ENCODE peak calls at places on chromosomes 3 and 15, in six cellular contexts. P is H1; G is CD8-positive, alpha-beta T cell; O is body of pancreas; A is heart left ventricle; H is endothelial cell of umbilical vein. R is an unnamed sample.

GRCh38 chr3:32257641-32258438 is 19.4 kb downstream of the CMTM8 start:
- DNase-seq in P (no peak), G (no peak), O (no peak), A (no peak), H (no peak), R (no peak)

GRCh38 chr3:45509038-45509767 is 85.3 kb upstream of the LIMD1 start:
- DNase-seq in P (peak; percentile 29), G (no peak), O (no peak), A (no peak), H (no peak), R (no peak)

GRCh38 chr15:48603123-48603500 is 42.4 kb downstream of the FBN1 start:
- DNase-seq in P (peak; percentile 13), G (no peak), O (no peak), A (no peak), H (peak; percentile 81), R (no peak)

GRCh38 chr15:53625962-53626845 is 133.3 kb downstream of the WDR72 start:
- DNase-seq in P (no peak), G (no peak), O (no peak), A (no peak), H (no peak), R (no peak)

GRCh38 chr3:110519066-110519465 is 552.5 kb upstream of the NECTIN3 start:
- DNase-seq in P (no peak), G (no peak), O (no peak), A (no peak), H (no peak), R (no peak)

GRCh38 chr3:180690061-180690460 is 10.8 kb upstream of the CCDC39 start:
- DNase-seq in P (no peak), G (no peak), O (no peak), A (no peak), H (no peak), R (no peak)

GRCh38 chr3:105553851-105554250 is 187.1 kb downstream of the ALCAM start:
- DNase-seq in P (no peak), G (no peak), O (no peak), A (no peak), H (no peak), R (no peak)

GRCh38 chr3:126349071-126349470 is 8.1 kb downstream of the KLF15 start:
- DNase-seq in P (no peak), G (no peak), O (no peak), A (no peak), H (no peak), R (no peak)

GRCh38 chr3:132211896-132212295 is 105.3 kb upstream of the ACP3 start:
- DNase-seq in P (no peak), G (no peak), O (no peak), A (no peak), H (no peak), R (no peak)

GRCh38 chr3:11136871-11137626 is 17.2 kb upstream of the HRH1 start:
- DNase-seq in P (no peak), G (no peak), O (no peak), A (no peak), H (peak; percentile 75), R (peak; percentile 61)

GRCh38 chr15:74994236-74994635 is 1.1 kb upstream of the SCAMP5 start:
- DNase-seq in P (no peak), G (no peak), O (no peak), A (no peak), H (no peak), R (no peak)

GRCh38 chr3:53232641-53233377 is 23.0 kb downstream of the TKT start:
- DNase-seq in P (no peak), G (no peak), O (no peak), A (no peak), H (no peak), R (no peak)

GRCh38 chr3:13065727-13066126 is 7.5 kb downstream of the IQSEC1 start:
- DNase-seq in P (no peak), G (no peak), O (no peak), A (no peak), H (no peak), R (no peak)

GRCh38 chr15:92643849-92644815 is 11.4 kb downstream of the FAM174B start:
- DNase-seq in P (no peak), G (no peak), O (no peak), A (no peak), H (peak; percentile 31), R (no peak)

GRCh38 chr3:31980530-31981205 is 394 bp downstream of the OSBPL10 start:
- DNase-seq in P (no peak), G (no peak), O (peak; percentile 83), A (peak; percentile 52), H (peak; percentile 69), R (peak; percentile 84)

GRCh38 chr15:74130089-74130848 is at the start of gene ISLR2:
- DNase-seq in P (no peak), G (no peak), O (no peak), A (no peak), H (no peak), R (no peak)

GRCh38 chr3:95407709-95408463 is 1345.0 kb downstream of the NSUN3 start:
- DNase-seq in P (peak; percentile 41), G (no peak), O (no peak), A (no peak), H (no peak), R (no peak)

GRCh38 chr15:99976811-99977271 is 243.6 kb upstream of the LYSMD4 start:
- DNase-seq in P (no peak), G (no peak), O (no peak), A (no peak), H (no peak), R (no peak)

GRCh38 chr3:177977381-177978158 is 558.7 kb upstream of the KCNMB2 start:
- DNase-seq in P (no peak), G (no peak), O (no peak), A (no peak), H (peak; percentile 52), R (no peak)

GRCh38 chr15:37824717-37825382 is 109.6 kb upstream of the TMCO5A start:
- DNase-seq in P (no peak), G (no peak), O (no peak), A (no peak), H (peak; percentile 15), R (no peak)

GRCh38 chr3:180275176-180275575 is 238.4 kb upstream of the PEX5L start:
- DNase-seq in P (no peak), G (no peak), O (no peak), A (no peak), H (no peak), R (no peak)

GRCh38 chr3:66297260-66297863 is 76.6 kb downstream of the SLC25A26 start:
- DNase-seq in P (no peak), G (no peak), O (no peak), A (no peak), H (peak; percentile 79), R (no peak)

GRCh38 chr3:196518999-196519737 is 4.0 kb upstream of the SMCO1 start:
- DNase-seq in P (peak; percentile 36), G (no peak), O (peak; percentile 51), A (peak; percentile 66), H (peak; percentile 62), R (peak; percentile 63)

GRCh38 chr3:156323466-156323865 is 203.1 kb downstream of the KCNAB1 start:
- DNase-seq in P (no peak), G (no peak), O (no peak), A (no peak), H (no peak), R (no peak)

GRCh38 chr15:42151736-42152135 is 4.7 kb downstream of the PLA2G4F start:
- DNase-seq in P (no peak), G (no peak), O (no peak), A (no peak), H (peak; percentile 45), R (no peak)

GRCh38 chr15:89203705-89204273 is 17.6 kb downstream of the RLBP1 start:
- DNase-seq in P (no peak), G (no peak), O (no peak), A (no peak), H (no peak), R (no peak)

GRCh38 chr3:117893638-117894037 is 1141.0 kb downstream of the IGSF11 start:
- DNase-seq in P (no peak), G (no peak), O (no peak), A (no peak), H (peak; percentile 3), R (no peak)

DNA sequence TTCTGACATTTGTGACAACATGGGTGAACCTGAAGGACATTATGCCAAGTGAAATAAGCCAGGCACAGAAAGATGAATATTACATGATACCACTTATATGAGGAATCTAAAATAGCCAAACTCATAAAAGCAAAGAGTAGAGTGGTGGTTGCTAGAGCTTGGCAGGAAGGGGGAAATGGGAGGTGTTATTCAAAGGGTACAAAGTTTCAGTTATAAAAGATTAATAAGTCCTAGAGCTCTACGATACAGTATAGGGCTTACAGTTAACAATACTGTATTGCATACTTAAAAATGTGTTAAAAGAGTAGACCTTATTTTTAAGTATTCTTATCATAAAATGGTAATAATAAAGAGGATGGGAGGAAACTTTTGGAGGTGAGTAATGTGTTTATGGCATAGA is 111.6 kb upstream of the NR2E3 start:
- DNase-seq in P (no peak), G (no peak), O (no peak), A (no peak), H (no peak), R (no peak)
- H3K4me1 ChIP-seq in P (no peaks in the 10 kb centered on the region), G (no peaks in the 10 kb centered on the region), O (no peaks in the 10 kb centered on the region), A (peaks cover 7% of the 10 kb centered on the region), H (no peaks in the 10 kb centered on the region), R (no peaks in the 10 kb centered on the region)

GRCh38 chr3:171687064-171687463 is 123.2 kb downstream of the PLD1 start:
- DNase-seq in P (no peak), G (no peak), O (no peak), A (no peak), H (no peak), R (no peak)
- H3K4me3 ChIP-seq in P (no peak overlapping the region), G (no peak overlapping the region), O (no peak overlapping the region), A (no peak overlapping the region), H (no peak overlapping the region), R (no peak overlapping the region)

DNA sequence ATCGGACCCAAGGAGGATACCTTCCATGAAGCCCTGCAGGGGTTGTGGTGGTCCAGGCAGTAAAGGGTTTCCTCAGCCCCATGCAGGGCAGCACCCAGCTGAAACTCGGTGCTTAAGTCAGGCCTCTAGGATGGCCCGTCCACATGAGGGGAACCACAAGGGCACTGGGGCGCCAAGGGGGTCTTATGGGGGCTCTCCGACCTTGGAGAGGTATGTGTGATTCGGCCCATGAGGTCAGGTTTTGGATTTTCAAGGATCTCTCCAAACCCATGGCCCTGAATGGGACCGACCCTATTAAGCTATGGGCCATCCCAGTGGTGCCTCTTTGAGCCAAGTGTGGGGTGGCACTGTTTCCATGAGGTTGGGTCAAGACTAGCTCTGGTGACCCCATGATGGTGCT is 233.3 kb downstream of the SNRPN start:
- DNase-seq in P (no peak), G (no peak), O (no peak), A (no peak), H (no peak), R (no peak)
- H3K9me3 ChIP-seq in P (peaks cover 73% of the 10 kb centered on the region), G (no peaks in the 10 kb centered on the region), O (peaks cover 12% of the 10 kb centered on the region), A (no peaks in the 10 kb centered on the region), H (peaks cover 10% of the 10 kb centered on the region), R (peaks cover 52% of the 10 kb centered on the region)

GRCh38 chr3:21542656-21543379 is 208.2 kb downstream of the ZNF385D start:
- DNase-seq in P (no peak), G (no peak), O (no peak), A (no peak), H (no peak), R (no peak)
- H3K4me1 ChIP-seq in P (peaks cover 8% of the 10 kb centered on the region), G (no peaks in the 10 kb centered on the region), O (no peaks in the 10 kb centered on the region), A (no peaks in the 10 kb centered on the region), H (no peaks in the 10 kb centered on the region), R (no peaks in the 10 kb centered on the region)

GRCh38 chr15:39784638-39785037 is 2.0 kb upstream of the FSIP1 start:
- DNase-seq in P (no peak), G (no peak), O (no peak), A (no peak), H (no peak), R (no peak)
- H3K4me3 ChIP-seq in P (no peak overlapping the region), G (no peak overlapping the region), O (no peak overlapping the region), A (no peak overlapping the region), H (no peak overlapping the region), R (no peak overlapping the region)

R was measured in Caco-2.